ENCODE peak calls at places on chromosomes 11 and 22, in eight cellular contexts. V is IMR-90; L is upper lobe of left lung; J is CD8-positive, alpha-beta T cell; B is uterus; X is right cardiac atrium; P is brain microvascular endothelial cell; D is osteoblast. Z is an unnamed sample. For H3K27me3, the result is how much of the 10 kb centered on the place peaks cover.

GRCh38 chr11:131037873-131038272 is 121.6 kb upstream of the SNX19 start:
- DNase-seq in V (no peak), D (no peak), J (no peak), P (no peak), X (no peak), L (no peak), B (no peak), Z (no peak)

GRCh38 chr22:31400023-31400397 is 606 bp downstream of the DRG1 start:
- DNase-seq in J (no peak), V (peak), L (no peak), X (no peak), D (peak), B (no peak), P (peak), Z (no peak)

GRCh38 chr11:11380883-11381282 is 27.8 kb upstream of the CSNK2A3 start:
- DNase-seq in J (no peak), B (no peak), V (no peak), P (no peak), L (no peak), D (no peak), X (no peak), Z (no peak)

GRCh38 chr11:10388574-10388973 is 66.5 kb upstream of the AMPD3 start:
- DNase-seq in V (no peak), X (peak), P (no peak), L (no peak), D (no peak), B (no peak), J (peak), Z (no peak)

GRCh38 chr11:118916842-118917388 is 8.8 kb downstream of the BCL9L start:
- DNase-seq in D (peak), B (peak), X (peak), J (peak), L (no peak), P (peak), V (peak), Z (peak)

GRCh38 chr11:95652002-95652472 is 137.5 kb downstream of the FAM76B start:
- DNase-seq in B (no peak), V (no peak), P (no peak), L (no peak), J (no peak), D (no peak), X (no peak), Z (no peak)

GRCh38 chr22:46678003-46678657 is 57.9 kb downstream of the GRAMD4 start:
- DNase-seq in J (no peak), X (no peak), L (no peak), V (no peak), B (no peak), P (no peak), D (peak), Z (no peak)

GRCh38 chr11:17350455-17351170 is 987 bp upstream of the NCR3LG1 start:
- DNase-seq in L (no peak), J (no peak), P (no peak), X (no peak), D (peak), V (no peak), B (no peak), Z (no peak)

GRCh38 chr11:9802291-9802861 is 138.5 kb downstream of the SWAP70 start:
- DNase-seq in J (no peak), V (peak), L (no peak), X (no peak), D (no peak), P (peak), B (peak), Z (no peak)

GRCh38 chr22:31192513-31192912 is 19.6 kb upstream of the LIMK2 start:
- DNase-seq in D (no peak), J (no peak), X (no peak), P (no peak), L (no peak), V (peak), B (no peak), Z (no peak)

GRCh38 chr11:128931661-128932060 is 11.0 kb downstream of the TP53AIP1 start:
- DNase-seq in X (no peak), L (no peak), B (no peak), V (no peak), J (no peak), P (no peak), D (peak), Z (no peak)

GRCh38 chr11:2564588-2565440 is 120.0 kb downstream of the KCNQ1 start:
- DNase-seq in D (peak), J (no peak), B (no peak), L (no peak), X (peak), V (no peak), P (no peak), Z (no peak)

GRCh38 chr11:75014129-75014528 is 25.4 kb downstream of the NEU3 start:
- DNase-seq in D (peak), P (peak), X (no peak), V (peak), J (no peak), B (no peak), L (no peak), Z (no peak)

GRCh38 chr22:29269731-29270474 is 1.8 kb downstream of the EWSR1 start:
- DNase-seq in X (no peak), D (no peak), J (no peak), B (no peak), P (no peak), L (no peak), V (peak), Z (no peak)

GRCh38 chr22:38180841-38181452 is 683 bp downstream of the PLA2G6 start:
- DNase-seq in P (no peak), D (no peak), V (no peak), J (peak), X (no peak), B (no peak), L (peak), Z (peak)

GRCh38 chr22:20575724-20576444 is 68.5 kb downstream of the MED15 start:
- DNase-seq in B (no peak), P (no peak), X (no peak), L (no peak), D (peak), J (no peak), V (no peak), Z (no peak)
- H3K27ac ChIP-seq in B (no peak), P (no peak), X (no peak), L (no peak), D (no peak), J (no peak), V (no peak), Z (no peak)

GRCh38 chr11:90635145-90635544 is 412.3 kb upstream of the CHORDC1 start:
- DNase-seq in L (no peak), V (no peak), X (no peak), P (no peak), B (no peak), D (no peak), J (no peak), Z (no peak)

GRCh38 chr11:90635886-90636285 is 413.0 kb upstream of the CHORDC1 start:
- DNase-seq in J (no peak), L (no peak), B (no peak), V (no peak), P (no peak), D (no peak), X (no peak), Z (no peak)

DNA sequence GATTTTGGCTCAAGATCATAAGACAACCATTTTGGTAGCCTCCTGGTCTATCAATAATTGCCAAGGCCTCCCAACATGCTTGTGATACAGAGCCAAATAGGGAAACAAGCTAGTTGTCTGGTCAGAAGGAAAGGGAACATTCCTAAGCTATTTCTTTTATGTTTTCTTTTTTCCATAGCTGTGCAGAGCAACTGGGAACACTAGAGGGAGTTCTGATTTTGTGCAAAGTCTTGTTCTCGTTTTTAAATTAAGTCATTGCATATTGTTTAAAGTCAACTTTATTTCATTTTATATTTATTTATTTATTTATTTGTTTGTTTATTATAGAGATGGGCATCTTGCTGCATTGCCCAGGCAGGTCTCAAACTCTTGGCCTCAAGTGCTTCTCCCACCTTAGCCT is 416.8 kb upstream of the CHORDC1 start:
- DNase-seq in P (peak), X (no peak), D (no peak), J (no peak), L (no peak), B (no peak), V (no peak), Z (no peak)
- H3K27me3 ChIP-seq in P (under half), X (under half), D (under half), J (under half), L (under half), B (under half), V (under half), Z (under half)

GRCh38 chr11:44566952-44567875 is 1.8 kb downstream of the CD82 start:
- DNase-seq in J (no peak), X (no peak), V (no peak), L (no peak), D (no peak), B (no peak), P (no peak), Z (peak)
- H3K27ac ChIP-seq in J (no peak), X (no peak), V (no peak), L (peak), D (peak), B (no peak), P (no peak), Z (peak)

GRCh38 chr22:39832627-39833074 is 60.9 kb downstream of the ENTHD1 start:
- DNase-seq in X (no peak), V (no peak), D (no peak), P (no peak), J (no peak), B (no peak), L (no peak), Z (no peak)
- H3K27me3 ChIP-seq in X (under half), V (under half), D (under half), P (under half), J (under half), B (under half), L (under half), Z (under half)

GRCh38 chr11:67126986-67127385 is 7.9 kb downstream of the KDM2A start:
- DNase-seq in L (no peak), J (no peak), V (no peak), B (no peak), D (no peak), P (no peak), X (no peak), Z (no peak)
- H3K27ac ChIP-seq in L (no peak), J (no peak), V (no peak), B (no peak), D (no peak), P (no peak), X (no peak), Z (no peak)

GRCh38 chr22:37079668-37080171 is 28.2 kb downstream of the KCTD17 start:
- DNase-seq in X (no peak), L (peak), D (no peak), J (peak), V (peak), P (peak), B (no peak), Z (peak)

GRCh38 chr22:37079158-37079557 is 27.6 kb downstream of the KCTD17 start:
- DNase-seq in P (no peak), X (no peak), D (no peak), J (peak), L (no peak), V (no peak), B (no peak), Z (no peak)

GRCh38 chr22:37080438-37080837 is 28.9 kb downstream of the KCTD17 start:
- DNase-seq in L (no peak), X (no peak), J (no peak), V (no peak), P (no peak), B (no peak), D (no peak), Z (no peak)

GRCh38 chr22:37082251-37082650 is 27.3 kb downstream of the TMPRSS6 start:
- DNase-seq in V (peak), L (no peak), D (no peak), B (no peak), P (no peak), X (no peak), J (no peak), Z (no peak)

DNA sequence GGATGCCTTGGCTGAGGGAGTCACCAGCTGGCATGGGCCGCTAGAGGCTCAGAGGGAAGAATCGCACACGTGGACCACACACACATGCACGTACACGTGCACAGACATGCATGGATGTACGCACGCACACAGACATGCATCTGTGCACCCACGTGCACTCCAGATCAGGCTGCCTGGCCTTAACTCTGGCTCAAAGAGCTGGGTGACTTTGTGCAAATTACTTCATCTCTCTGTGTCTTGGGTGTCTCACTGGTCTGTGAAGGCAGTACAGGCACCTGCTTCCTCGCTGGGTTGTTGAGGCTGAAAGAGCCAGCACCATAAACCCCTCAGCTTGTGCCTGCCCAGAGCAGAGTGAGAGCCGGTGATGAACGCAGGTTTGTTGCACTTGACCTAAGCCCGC is 28.7 kb downstream of the TMPRSS6 start:
- DNase-seq in D (no peak), L (no peak), J (no peak), B (no peak), P (no peak), X (no peak), V (no peak), Z (no peak)
- H3K27me3 ChIP-seq in D (under half), L (under half), J (under half), B (under half), P (under half), X (under half), V (under half), Z (under half)

DNA sequence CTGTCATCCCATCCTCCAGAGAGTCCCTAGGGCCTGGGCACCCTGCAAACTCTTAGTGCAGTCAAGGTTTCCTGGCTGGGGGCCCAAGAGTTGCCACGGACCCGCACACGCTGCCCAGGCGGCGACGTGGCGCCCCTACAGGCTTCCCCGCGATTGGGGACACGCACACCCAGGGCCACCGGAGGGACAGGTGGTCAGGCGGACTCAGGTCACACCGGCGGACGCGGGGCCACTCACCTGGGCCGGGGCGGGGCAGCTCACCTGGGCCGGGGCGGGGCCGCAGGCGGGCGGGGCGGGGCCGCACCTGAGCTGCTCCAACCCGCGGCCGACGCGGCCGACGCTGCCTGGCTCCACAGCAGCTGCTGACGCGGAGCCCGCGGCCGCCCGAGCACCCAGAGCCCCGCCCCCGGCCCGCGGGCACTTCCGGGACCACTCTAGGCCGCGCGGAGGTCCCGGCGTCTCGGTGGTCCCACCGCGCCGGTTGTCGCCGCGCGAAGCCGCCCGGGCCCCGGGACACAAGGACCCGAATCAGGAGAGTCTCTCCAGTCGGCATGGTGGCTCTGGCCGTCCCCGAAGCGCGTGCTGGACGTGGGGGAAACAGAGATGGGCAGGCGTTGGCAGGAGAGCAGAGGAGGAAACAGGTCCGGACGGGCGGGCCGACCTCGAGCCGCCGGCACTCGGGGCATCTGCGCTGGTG is at the start of gene ZNF70:
- DNase-seq in V (peak), P (peak), X (peak), J (peak), B (peak), D (peak), L (peak), Z (peak)
- H3K27ac ChIP-seq in V (peak), P (peak), X (peak), J (peak), B (peak), D (peak), L (peak), Z (peak)

GRCh38 chr11:47591764-47592163 is 2.4 kb downstream of the C1QTNF4 start:
- DNase-seq in X (no peak), V (no peak), D (peak), P (no peak), B (no peak), L (no peak), J (no peak), Z (no peak)

GRCh38 chr11:47589504-47590025 is 3.1 kb downstream of the FAM180B start:
- DNase-seq in D (no peak), J (no peak), X (no peak), L (no peak), V (no peak), P (no peak), B (no peak), Z (no peak)

GRCh38 chr11:47592276-47592675 is 1.9 kb downstream of the C1QTNF4 start:
- DNase-seq in L (no peak), B (no peak), X (no peak), D (peak), P (no peak), V (no peak), J (no peak), Z (no peak)

GRCh38 chr11:47589103-47589502 is 2.6 kb downstream of the FAM180B start:
- DNase-seq in B (no peak), V (no peak), J (no peak), X (no peak), P (no peak), L (no peak), D (peak), Z (no peak)

GRCh38 chr11:47590026-47590861 is 3.8 kb downstream of the FAM180B start:
- DNase-seq in X (no peak), L (no peak), J (no peak), D (peak), P (no peak), B (peak), V (no peak), Z (no peak)
- H3K27me3 ChIP-seq in X (under half), L (under half), J (under half), D (under half), P (under half), B (under half), V (under half), Z (under half)

GRCh38 chr22:25739659-25740344 is 2.2 kb upstream of the MYO18B start:
- DNase-seq in B (no peak), V (no peak), P (no peak), L (no peak), D (no peak), X (no peak), J (no peak), Z (no peak)
- H3K27ac ChIP-seq in B (no peak), V (no peak), P (no peak), L (no peak), D (no peak), X (no peak), J (no peak), Z (no peak)

GRCh38 chr11:69985331-69985653 is 92.8 kb upstream of the ANO1 start:
- DNase-seq in P (no peak), X (no peak), J (no peak), B (no peak), L (no peak), V (no peak), D (no peak), Z (no peak)

GRCh38 chr11:69982675-69983570 is 95.2 kb upstream of the ANO1 start:
- DNase-seq in B (no peak), V (no peak), L (no peak), J (no peak), X (no peak), D (no peak), P (no peak), Z (no peak)

GRCh38 chr11:69984457-69985261 is 93.5 kb upstream of the ANO1 start:
- DNase-seq in J (no peak), P (no peak), V (no peak), X (no peak), D (peak), B (no peak), L (no peak), Z (no peak)

GRCh38 chr11:69983571-69983877 is 94.6 kb upstream of the ANO1 start:
- DNase-seq in B (no peak), X (no peak), P (no peak), D (no peak), L (no peak), V (no peak), J (no peak), Z (no peak)

GRCh38 chr11:69983897-69984438 is 94.1 kb upstream of the ANO1 start:
- DNase-seq in D (no peak), B (no peak), P (no peak), V (peak), J (no peak), X (no peak), L (no peak), Z (no peak)
- H3K27me3 ChIP-seq in D (half or more), B (under half), P (under half), V (under half), J (under half), X (under half), L (under half), Z (under half)

Z was measured in CD4-positive, alpha-beta memory T cell.